ENCODE peak calls at places on chromosomes 6 and 20, in nine cellular contexts. O is choroid plexus epithelial cell, D is AG10803, G is endothelial cell, H is DND-41, V is body of pancreas, Z is IMR-90, S is thyroid gland, P is RWPE1. W is an unnamed sample.
A peak's percentile ranks its signal among the peaks of the same experiment; 100 is the strongest.

GRCh38 chr6:158958504-158959386 is 41.3 kb downstream of the RSPH3 start:
- DNase-seq in D (no peak), H (no peak), G (no peak), S (no peak), Z (no peak), O (no peak), P (no peak), V (no peak), W (no peak)

GRCh38 chr20:37529214-37529967 is 1.7 kb upstream of the BLCAP start:
- DNase-seq in V (no peak), Z (no peak), P (no peak), O (no peak), D (no peak), S (no peak), G (no peak), H (no peak), W (no peak)

GRCh38 chr20:1418335-1418734 is 25.5 kb upstream of the FKBP1A start:
- DNase-seq in H (no peak), V (no peak), P (peak; percentile 21), G (no peak), Z (peak; percentile 39), O (peak; percentile 20), D (peak; percentile 52), S (no peak), W (no peak)

GRCh38 chr20:44696315-44696714 is 18.9 kb upstream of the CCN5 start:
- DNase-seq in H (peak; percentile 35), G (no peak), S (no peak), P (no peak), V (no peak), O (no peak), D (no peak), Z (no peak), W (no peak)

GRCh38 chr6:116507324-116507723 is 4.1 kb upstream of the CALHM5 start:
- DNase-seq in V (no peak), P (no peak), Z (peak; percentile 75), H (no peak), D (peak; percentile 9), O (peak; percentile 61), S (no peak), G (no peak), W (no peak)

GRCh38 chr20:57391439-57392129 is 388 bp downstream of the RBM38 start:
- DNase-seq in D (peak; percentile 18), V (no peak), P (peak; percentile 46), G (no peak), Z (no peak), O (peak; percentile 12), H (no peak), S (peak; percentile 25), W (peak; percentile 19)

GRCh38 chr6:93300661-93301060 is 118.7 kb downstream of the EPHA7 start:
- DNase-seq in V (no peak), P (no peak), S (no peak), G (no peak), Z (no peak), D (no peak), H (no peak), O (no peak), W (no peak)

GRCh38 chr6:31729515-31729978 is 448 bp upstream of the DDAH2 start:
- DNase-seq in D (peak; percentile 88), G (peak; percentile 72), H (peak; percentile 85), P (peak; percentile 90), Z (peak; percentile 79), S (peak; percentile 93), O (peak; percentile 91), V (peak; percentile 89), W (peak; percentile 98)

GRCh38 chr20:53852691-53853450 is 217.5 kb downstream of the BCAS1 start:
- DNase-seq in S (no peak), P (no peak), D (no peak), V (no peak), O (no peak), Z (no peak), G (no peak), H (no peak), W (no peak)

GRCh38 chr20:2137552-2138201 is 36.0 kb downstream of the STK35 start:
- DNase-seq in H (no peak), V (no peak), D (peak; percentile 90), S (no peak), O (no peak), Z (peak; percentile 96), G (no peak), P (no peak), W (no peak)

GRCh38 chr6:157058574-157058973 is 264.7 kb downstream of the TMEM242 start:
- DNase-seq in O (no peak), P (no peak), G (no peak), S (no peak), Z (no peak), H (no peak), V (no peak), D (no peak), W (no peak)

GRCh38 chr6:19876672-19877071 is 39.5 kb downstream of the ID4 start:
- DNase-seq in H (no peak), S (no peak), V (no peak), D (no peak), G (no peak), P (no peak), O (no peak), Z (no peak), W (no peak)

GRCh38 chr6:169777896-169778295 is 26.5 kb downstream of the ERMARD start:
- DNase-seq in G (no peak), O (no peak), Z (no peak), H (no peak), V (no peak), S (no peak), D (no peak), P (no peak), W (no peak)

GRCh38 chr20:33668791-33669155 is 2.0 kb downstream of the ACTL10 start:
- DNase-seq in V (no peak), O (no peak), D (no peak), G (no peak), S (no peak), Z (no peak), P (no peak), H (no peak), W (no peak)

GRCh38 chr20:33668087-33668790 is 1.5 kb downstream of the ACTL10 start:
- DNase-seq in D (no peak), H (peak; percentile 37), O (no peak), S (no peak), V (peak; percentile 83), Z (no peak), G (peak; percentile 85), P (peak; percentile 97), W (no peak)

GRCh38 chr20:33666293-33667244 is at the start of gene ACTL10:
- DNase-seq in P (peak; percentile 99), G (peak; percentile 74), V (peak; percentile 99), D (peak; percentile 95), Z (peak; percentile 96), S (peak; percentile 100), O (peak; percentile 99), H (no peak), W (peak; percentile 99)

GRCh38 chr20:33669224-33669623 is 2.5 kb downstream of the ACTL10 start:
- DNase-seq in P (no peak), S (peak; percentile 38), G (no peak), H (no peak), D (no peak), O (no peak), Z (no peak), V (no peak), W (no peak)

DNA sequence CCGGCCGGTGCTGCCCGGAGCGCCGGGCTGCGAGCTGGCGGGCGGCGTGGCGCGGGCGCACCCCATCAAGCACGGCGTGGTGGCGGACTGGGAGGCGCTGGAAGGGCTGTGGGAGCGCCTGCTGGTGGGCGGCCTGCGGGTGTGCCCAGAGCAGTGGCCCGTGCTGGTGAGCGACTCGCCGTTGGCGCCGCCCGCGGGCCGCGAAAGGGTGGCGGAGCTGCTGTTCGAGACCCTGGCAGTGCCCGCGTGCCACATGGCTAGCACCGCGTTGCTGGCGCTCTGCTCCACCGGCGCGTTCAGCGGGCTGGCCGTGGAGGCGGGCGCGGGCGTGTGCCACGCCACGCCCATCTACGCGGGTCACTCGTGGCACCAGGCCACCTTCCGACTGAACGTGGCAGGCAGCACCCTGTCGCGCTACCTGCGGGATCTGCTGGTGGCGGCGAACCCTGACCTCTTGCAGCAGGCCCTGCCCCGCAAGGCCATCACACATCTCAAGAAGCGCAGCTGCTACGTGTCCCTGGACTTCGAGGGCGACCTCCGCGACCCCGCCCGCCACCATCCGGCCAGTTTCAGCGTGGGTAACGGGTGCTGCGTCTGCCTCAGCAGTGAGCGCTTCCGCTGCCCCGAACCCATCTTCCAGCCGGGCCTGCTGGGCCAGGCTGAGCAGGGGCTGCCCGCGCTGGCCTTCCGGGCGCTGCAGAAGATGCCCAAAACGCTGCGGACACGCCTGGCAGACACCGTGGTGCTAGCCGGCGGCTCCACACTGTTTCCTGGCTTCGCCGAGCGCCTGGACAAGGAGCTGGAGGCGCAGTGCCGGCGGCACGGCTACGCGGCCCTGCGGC is 723 bp downstream of the ACTL10 start:
- DNase-seq in Z (peak; percentile 54), H (no peak), P (no peak), V (peak; percentile 71), S (peak; percentile 80), O (peak; percentile 82), D (peak; percentile 59), G (no peak), W (peak; percentile 97)
- TF ChIP-seq CTCF in Z (no peak), H (no peak), P (no peak), V (no peak), S (no peak), O (no peak), D (no peak), G (peak; percentile 83), W (peak; percentile 97)

GRCh38 chr20:59055302-59055701 is 12.7 kb upstream of the PRELID3B start:
- DNase-seq in H (no peak), S (no peak), Z (peak; percentile 37), V (peak; percentile 10), G (no peak), P (no peak), D (no peak), O (peak; percentile 55), W (peak; percentile 37)
- TF ChIP-seq CTCF in H (peak; percentile 42), S (no peak), Z (peak; percentile 52), V (peak; percentile 34), G (no peak), P (peak; percentile 41), D (peak; percentile 39), O (peak; percentile 54), W (peak; percentile 52)

DNA sequence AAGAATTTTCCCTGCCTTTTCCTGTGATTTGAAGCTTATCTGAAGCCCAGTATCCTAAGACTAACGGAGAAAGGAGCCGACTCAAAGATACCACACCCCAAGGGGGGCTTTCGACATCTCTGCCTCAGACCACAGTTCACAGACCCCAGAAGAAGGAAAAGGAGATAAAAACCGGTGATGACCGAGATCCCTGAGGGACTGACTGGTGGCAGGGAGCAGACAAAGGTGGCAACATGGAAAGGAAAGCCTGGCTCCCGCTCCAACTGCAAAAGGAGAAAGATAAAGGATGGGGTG is 668 bp downstream of the STK38 start:
- DNase-seq in O (no peak), Z (no peak), S (no peak), D (no peak), G (no peak), H (no peak), P (no peak), V (no peak), W (no peak)
- TF ChIP-seq CTCF in O (no peak), Z (no peak), S (no peak), D (no peak), G (no peak), H (no peak), P (no peak), V (no peak), W (no peak)

DNA sequence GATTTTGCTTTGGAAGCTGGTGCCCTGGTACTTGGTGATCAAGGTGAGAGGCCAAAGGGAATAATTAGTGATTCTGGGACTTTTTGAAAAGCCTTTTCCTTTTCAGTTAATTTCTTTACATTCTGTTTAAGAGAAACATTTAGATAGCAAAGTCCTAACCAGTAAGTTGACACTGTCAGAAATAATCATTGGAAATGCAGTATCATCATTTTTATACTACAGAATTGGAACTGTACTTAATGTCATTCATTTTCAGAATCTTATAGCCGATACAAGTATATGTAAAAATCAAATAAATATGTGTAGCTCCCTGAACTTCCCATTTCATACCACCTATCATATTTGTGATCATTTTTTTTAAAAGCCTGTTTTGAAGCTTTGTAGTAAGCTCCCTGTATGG is 27.5 kb downstream of the MCM8 start:
- DNase-seq in D (no peak), G (no peak), Z (no peak), H (no peak), V (no peak), S (no peak), O (no peak), P (no peak), W (no peak)
- TF ChIP-seq CTCF in D (no peak), G (no peak), Z (no peak), H (no peak), V (no peak), S (no peak), O (no peak), P (no peak), W (no peak)